ENCODE peak calls at places on chromosomes 12 and 14, in four cellular contexts. N, X, L and G are unnamed samples.

GRCh38 chr12:65785500-65785899 is 38.8 kb upstream of the HMGA2 start:
- DNase-seq in N (no peak), X (no peak), L (no peak), G (no peak)

GRCh38 chr14:68528031-68528687 is 264.7 kb downstream of the ZFP36L1 start:
- DNase-seq in N (no peak), X (no peak), L (no peak), G (no peak)

GRCh38 chr14:32821989-32822653 is 116.6 kb upstream of the NPAS3 start:
- DNase-seq in N (peak), X (no peak), L (no peak), G (no peak)

GRCh38 chr12:88646824-88647223 is 66.6 kb upstream of the KITLG start:
- DNase-seq in N (no peak), X (no peak), L (no peak), G (no peak)

GRCh38 chr14:93956082-93956481 is 20.3 kb downstream of the ASB2 start:
- DNase-seq in N (no peak), X (no peak), L (no peak), G (no peak)

GRCh38 chr14:51677738-51678137 is 26.0 kb downstream of the FRMD6 start:
- DNase-seq in N (no peak), X (no peak), L (no peak), G (no peak)

GRCh38 chr12:100572184-100572583 is 1.3 kb upstream of the GAS2L3 start:
- DNase-seq in N (no peak), X (no peak), L (no peak), G (no peak)

GRCh38 chr14:98791661-98792060 is 480.3 kb downstream of the BCL11B start:
- DNase-seq in N (no peak), X (peak), L (no peak), G (no peak)

GRCh38 chr14:103518416-103519042 is 4.1 kb downstream of the CKB start:
- DNase-seq in N (no peak), X (peak), L (peak), G (no peak)

GRCh38 chr12:121795029-121795977 is 1.8 kb upstream of the RHOF start:
- DNase-seq in N (peak), X (peak), L (peak), G (no peak)

GRCh38 chr12:83318386-83318971 is 631.8 kb downstream of the TMTC2 start:
- DNase-seq in N (peak), X (no peak), L (no peak), G (no peak)

GRCh38 chr14:23381871-23382270 is 5.0 kb downstream of the CMTM5 start:
- DNase-seq in N (no peak), X (no peak), L (no peak), G (no peak)

GRCh38 chr14:80275208-80275850 is 64.0 kb upstream of the DIO2 start:
- DNase-seq in N (peak), X (no peak), L (no peak), G (no peak)

GRCh38 chr12:31897791-31898503 is 61.3 kb upstream of the RESF1 start:
- DNase-seq in N (peak), X (peak), L (peak), G (no peak)

GRCh38 chr14:32559595-32559994 is 230.5 kb downstream of the AKAP6 start:
- DNase-seq in N (peak), X (no peak), L (no peak), G (no peak)

GRCh38 chr12:122148657-122149056 is 25.4 kb downstream of the IL31 start:
- DNase-seq in N (no peak), X (no peak), L (no peak), G (no peak)

GRCh38 chr12:45613306-45613705 is 116.2 kb upstream of the ARID2 start:
- DNase-seq in N (peak), X (no peak), L (no peak), G (no peak)

GRCh38 chr12:93784339-93785086 is 107.3 kb downstream of the CRADD start:
- DNase-seq in N (peak), X (no peak), L (no peak), G (no peak)

GRCh38 chr12:74903522-74903921 is 306.1 kb downstream of the KCNC2 start:
- DNase-seq in N (no peak), X (peak), L (peak), G (no peak)

GRCh38 chr14:65440230-65440629 is 27.7 kb downstream of the FUT8 start:
- DNase-seq in N (no peak), X (no peak), L (no peak), G (no peak)
- TF ChIP-seq CTCF in N (no peak), X (no peak), L (no peak), G (no peak)

DNA sequence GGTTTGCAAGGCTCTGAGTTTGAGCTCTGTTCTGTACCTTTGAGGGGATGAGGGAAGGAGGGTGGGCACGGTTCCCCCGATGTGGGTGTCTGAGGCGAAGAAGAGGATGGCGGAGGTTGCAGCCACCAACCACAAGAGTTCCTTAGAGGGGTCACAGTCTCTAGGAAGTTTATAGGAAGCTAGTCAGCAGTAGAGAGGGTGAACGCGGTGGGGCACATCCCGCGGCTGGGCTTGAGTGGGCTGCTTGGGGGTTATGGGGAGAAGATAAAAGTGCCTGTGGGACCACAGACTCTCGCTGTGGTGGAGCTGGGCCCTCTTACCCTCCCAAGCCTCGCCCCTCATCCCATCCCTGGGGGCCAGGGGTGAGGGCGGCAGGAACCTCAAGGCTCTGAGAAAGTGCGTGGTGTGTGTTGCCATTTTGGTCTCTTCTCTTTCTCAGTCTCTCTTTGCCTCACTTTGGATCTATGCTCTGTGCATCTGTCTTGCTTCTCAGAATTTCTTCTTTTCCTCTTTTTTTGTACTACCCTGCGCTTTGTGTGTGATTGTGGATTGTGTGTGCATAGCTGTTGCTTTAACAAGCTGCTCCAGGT is 2.7 kb downstream of the CD4 start:
- DNase-seq in N (no peak), X (no peak), L (no peak), G (no peak)
- H3K4me3 ChIP-seq in N (no peak), X (no peak), L (no peak), G (no peak)

GRCh38 chr14:105271224-105271890 is 23.0 kb downstream of the BTBD6 start:
- DNase-seq in N (no peak), X (no peak), L (no peak), G (no peak)

GRCh38 chr14:105272623-105273022 is 24.3 kb downstream of the BTBD6 start:
- DNase-seq in N (no peak), X (no peak), L (no peak), G (no peak)

GRCh38 chr14:105269405-105269804 is 21.1 kb downstream of the BTBD6 start:
- DNase-seq in N (no peak), X (no peak), L (no peak), G (no peak)

GRCh38 chr14:105268736-105269354 is 20.5 kb downstream of the BTBD6 start:
- DNase-seq in N (no peak), X (no peak), L (no peak), G (no peak)

DNA sequence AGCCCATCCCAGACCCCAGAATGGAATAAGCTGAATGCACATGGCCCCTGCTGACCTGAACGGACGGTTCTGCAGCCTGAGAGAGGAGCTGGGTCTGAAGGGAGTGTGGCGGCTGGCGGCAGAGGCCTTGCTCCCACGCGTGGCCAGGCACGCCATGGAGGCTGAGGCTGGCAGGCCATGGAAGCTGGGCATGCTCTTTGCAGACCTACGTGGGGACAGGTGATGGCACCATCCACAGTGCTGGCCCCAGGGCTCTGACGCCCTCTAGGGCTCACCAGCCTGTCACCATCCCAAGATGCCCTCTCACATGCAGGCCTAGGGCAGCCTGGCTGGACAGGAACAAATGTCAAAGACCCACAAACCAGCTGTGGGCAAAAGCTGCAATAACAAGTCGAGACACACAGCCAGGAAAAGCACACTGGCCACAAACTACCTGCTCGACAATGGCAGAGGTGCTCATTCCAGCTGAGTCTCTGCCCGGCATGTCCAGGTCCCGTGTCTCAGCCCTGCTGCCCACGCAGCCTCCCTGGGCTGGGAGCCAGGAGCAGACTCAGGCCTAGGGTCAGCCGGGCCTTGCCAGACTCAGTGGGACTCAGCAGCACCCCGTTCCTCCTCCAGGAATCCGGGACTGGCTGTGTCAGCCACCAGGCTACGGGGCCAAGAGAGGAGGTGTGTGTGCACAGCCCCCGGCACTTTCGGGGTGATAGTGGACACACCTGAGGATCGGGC is 19.7 kb downstream of the BTBD6 start:
- DNase-seq in N (no peak), X (no peak), L (no peak), G (no peak)
- TF ChIP-seq CTCF in N (no peak), X (no peak), L (peak), G (no peak)

DNA sequence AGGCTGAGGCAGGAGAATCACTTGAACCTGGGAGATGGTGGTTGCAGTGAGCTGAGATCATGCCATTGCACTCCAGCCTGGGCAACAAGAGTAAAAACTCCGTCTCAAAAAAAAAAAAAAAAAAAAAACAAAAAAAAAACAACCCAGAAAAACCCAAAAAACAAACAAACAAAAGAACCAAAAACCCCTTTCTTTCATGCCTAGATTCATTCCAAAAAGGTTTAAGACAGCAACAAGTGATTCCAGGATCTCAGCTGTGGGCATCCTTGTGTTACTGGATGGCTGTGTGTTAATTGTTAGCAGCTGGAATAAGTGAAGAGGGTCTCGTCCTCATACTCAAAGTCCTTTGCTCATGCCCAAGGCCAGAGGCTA is 9.4 kb downstream of the GPRC5A start:
- DNase-seq in N (no peak), X (no peak), L (no peak), G (no peak)
- H3K4me3 ChIP-seq in N (no peak), X (no peak), L (no peak), G (no peak)

DNA sequence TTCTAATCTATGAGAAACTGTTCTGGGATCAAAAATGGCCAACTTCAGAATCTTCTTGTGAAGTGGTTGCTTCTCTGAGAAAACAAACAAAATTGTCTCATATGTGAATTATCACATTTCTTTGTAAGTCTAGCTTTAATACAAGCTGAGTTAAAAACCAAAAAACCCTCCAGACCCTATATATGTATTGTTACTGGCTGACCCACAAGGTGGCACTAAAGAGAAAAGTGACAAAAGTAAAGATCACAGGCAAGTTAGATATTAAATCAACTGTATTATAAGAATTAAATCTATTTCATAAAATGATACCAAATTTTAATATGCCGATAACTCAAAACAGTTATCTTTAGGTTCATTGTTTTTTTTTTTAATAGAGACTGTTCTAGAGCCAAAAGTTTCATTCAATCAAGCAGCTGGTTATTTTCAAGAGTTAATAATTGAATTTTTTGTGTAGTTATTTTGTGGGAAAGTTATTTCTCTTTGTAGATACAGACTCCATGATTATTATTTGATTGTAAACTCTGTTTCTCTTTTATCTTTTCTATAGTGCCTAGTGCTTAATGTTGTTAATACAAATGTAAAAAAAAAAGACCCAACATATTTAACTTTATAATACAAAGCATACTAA is 7.5 kb upstream of the TRHDE start:
- DNase-seq in N (peak), X (peak), L (no peak), G (no peak)
- TF ChIP-seq CTCF in N (peak), X (peak), L (peak), G (peak)